ENCODE peak calls at places on chromosome 14, in eight cellular contexts. I, A, F, O, R, U, K and C are unnamed samples.

GRCh38 chr14:92217956-92218355 is 96.2 kb downstream of the CPSF2 start:
- DNase-seq in I (peak), A (no peak), F (no peak), O (no peak), R (no peak), U (no peak), K (no peak), C (no peak)

GRCh38 chr14:102481371-102481770 is 28.2 kb downstream of the ANKRD9 start:
- DNase-seq in I (no peak), A (no peak), F (no peak), O (no peak), R (no peak), U (no peak), K (no peak), C (no peak)

GRCh38 chr14:83006071-83006670 is 1472.5 kb upstream of the SEL1L start:
- DNase-seq in I (no peak), A (no peak), F (no peak), O (peak), R (no peak), U (peak), K (peak), C (no peak)

GRCh38 chr14:30657050-30657449 is 34.9 kb downstream of the SCFD1 start:
- DNase-seq in I (no peak), A (no peak), F (no peak), O (no peak), R (no peak), U (no peak), K (no peak), C (no peak)

GRCh38 chr14:69441948-69442347 is 42.6 kb upstream of the PLEKHD1 start:
- DNase-seq in I (no peak), A (no peak), F (no peak), O (no peak), R (no peak), U (no peak), K (no peak), C (no peak)

GRCh38 chr14:32004300-32004699 is 72.8 kb upstream of the ARHGAP5 start:
- DNase-seq in I (peak), A (no peak), F (peak), O (no peak), R (no peak), U (no peak), K (no peak), C (no peak)

GRCh38 chr14:45140661-45141187 is 5.0 kb downstream of the FANCM start:
- DNase-seq in I (no peak), A (no peak), F (no peak), O (no peak), R (no peak), U (no peak), K (no peak), C (no peak)

GRCh38 chr14:22614240-22614799 is 16.2 kb downstream of the ABHD4 start:
- DNase-seq in I (peak), A (no peak), F (peak), O (no peak), R (no peak), U (no peak), K (no peak), C (no peak)

GRCh38 chr14:90511795-90512331 is 115.0 kb downstream of the CALM1 start:
- DNase-seq in I (no peak), A (no peak), F (no peak), O (no peak), R (no peak), U (no peak), K (no peak), C (no peak)

GRCh38 chr14:68945585-68946289 is 33.4 kb downstream of the ACTN1 start:
- DNase-seq in I (no peak), A (no peak), F (no peak), O (no peak), R (no peak), U (no peak), K (no peak), C (no peak)

GRCh38 chr14:51304428-51304827 is 64.4 kb downstream of the TMX1 start:
- DNase-seq in I (peak), A (peak), F (no peak), O (no peak), R (no peak), U (no peak), K (no peak), C (no peak)

GRCh38 chr14:54364555-54365415 is 32.0 kb upstream of the CDKN3 start:
- DNase-seq in I (peak), A (no peak), F (peak), O (no peak), R (no peak), U (no peak), K (no peak), C (peak)

GRCh38 chr14:80973918-80974317 is 18.5 kb downstream of the TSHR start:
- DNase-seq in I (peak), A (no peak), F (no peak), O (no peak), R (no peak), U (no peak), K (peak), C (no peak)

GRCh38 chr14:28661171-28661772 is 105.3 kb upstream of the FOXG1 start:
- DNase-seq in I (peak), A (no peak), F (peak), O (no peak), R (no peak), U (no peak), K (no peak), C (no peak)

GRCh38 chr14:93954900-93955891 is 21.2 kb downstream of the ASB2 start:
- DNase-seq in I (no peak), A (peak), F (no peak), O (no peak), R (peak), U (no peak), K (no peak), C (no peak)

GRCh38 chr14:75448209-75448608 is 20.4 kb downstream of the JDP2 start:
- DNase-seq in I (no peak), A (no peak), F (no peak), O (no peak), R (no peak), U (no peak), K (no peak), C (no peak)